ENCODE peak calls at places on chromosomes 2 and 18, in nine cellular contexts. One of them, this sample, is unnamed.

GRCh38 chr2:187982668-187983067 is 309.0 kb upstream of the GULP1 start:
- DNase-seq in NCI-H2081: no peak
- DNase-seq in glomerular endothelial cell: no peak
- DNase-seq in activated T-helper 9 cell treated with anti-CD3 and anti-CD28 coated beads, Interleukin-2, amount 50 U/mL, for 16 hours: no peak
- DNase-seq in prostate gland: no peak
- DNase-seq in heart left ventricle: no peak
- DNase-seq in AG08396: peak
- DNase-seq in epithelial cell of proximal tubule: peak
- DNase-seq in GM12864: peak
- DNase-seq in this sample: peak

GRCh38 chr2:238278626-238279323 is 9.6 kb downstream of the PER2 start:
- DNase-seq in NCI-H2081: no peak
- DNase-seq in glomerular endothelial cell: no peak
- DNase-seq in activated T-helper 9 cell treated with anti-CD3 and anti-CD28 coated beads, Interleukin-2, amount 50 U/mL, for 16 hours: no peak
- DNase-seq in prostate gland: no peak
- DNase-seq in heart left ventricle: peak
- DNase-seq in AG08396: no peak
- DNase-seq in epithelial cell of proximal tubule: no peak
- DNase-seq in GM12864: no peak
- DNase-seq in this sample: no peak

GRCh38 chr2:84969511-84970265 is 1.3 kb upstream of the KCMF1 start:
- DNase-seq in NCI-H2081: peak
- DNase-seq in glomerular endothelial cell: no peak
- DNase-seq in activated T-helper 9 cell treated with anti-CD3 and anti-CD28 coated beads, Interleukin-2, amount 50 U/mL, for 16 hours: peak
- DNase-seq in prostate gland: no peak
- DNase-seq in heart left ventricle: no peak
- DNase-seq in AG08396: no peak
- DNase-seq in epithelial cell of proximal tubule: no peak
- DNase-seq in GM12864: no peak
- DNase-seq in this sample: no peak

GRCh38 chr2:6535572-6535971 is 330.1 kb downstream of the CMPK2 start:
- DNase-seq in NCI-H2081: no peak
- DNase-seq in glomerular endothelial cell: no peak
- DNase-seq in activated T-helper 9 cell treated with anti-CD3 and anti-CD28 coated beads, Interleukin-2, amount 50 U/mL, for 16 hours: no peak
- DNase-seq in prostate gland: no peak
- DNase-seq in heart left ventricle: no peak
- DNase-seq in AG08396: no peak
- DNase-seq in epithelial cell of proximal tubule: no peak
- DNase-seq in GM12864: no peak
- DNase-seq in this sample: no peak

GRCh38 chr2:241763551-241764271 is 12.9 kb upstream of the GAL3ST2 start:
- DNase-seq in NCI-H2081: no peak
- DNase-seq in glomerular endothelial cell: no peak
- DNase-seq in activated T-helper 9 cell treated with anti-CD3 and anti-CD28 coated beads, Interleukin-2, amount 50 U/mL, for 16 hours: no peak
- DNase-seq in prostate gland: no peak
- DNase-seq in heart left ventricle: no peak
- DNase-seq in AG08396: no peak
- DNase-seq in epithelial cell of proximal tubule: no peak
- DNase-seq in GM12864: no peak
- DNase-seq in this sample: no peak

GRCh38 chr2:127681288-127681771 is 6.0 kb upstream of the LIMS2 start:
- DNase-seq in NCI-H2081: no peak
- DNase-seq in glomerular endothelial cell: no peak
- DNase-seq in activated T-helper 9 cell treated with anti-CD3 and anti-CD28 coated beads, Interleukin-2, amount 50 U/mL, for 16 hours: no peak
- DNase-seq in prostate gland: no peak
- DNase-seq in heart left ventricle: peak
- DNase-seq in AG08396: peak
- DNase-seq in epithelial cell of proximal tubule: no peak
- DNase-seq in GM12864: no peak
- DNase-seq in this sample: peak

GRCh38 chr2:205041472-205042130 is 496.3 kb downstream of the PARD3B start:
- DNase-seq in NCI-H2081: no peak
- DNase-seq in glomerular endothelial cell: no peak
- DNase-seq in activated T-helper 9 cell treated with anti-CD3 and anti-CD28 coated beads, Interleukin-2, amount 50 U/mL, for 16 hours: no peak
- DNase-seq in prostate gland: no peak
- DNase-seq in heart left ventricle: no peak
- DNase-seq in AG08396: no peak
- DNase-seq in epithelial cell of proximal tubule: no peak
- DNase-seq in GM12864: no peak
- DNase-seq in this sample: no peak

GRCh38 chr2:33437297-33437696 is 39.2 kb upstream of the RASGRP3 start:
- DNase-seq in NCI-H2081: no peak
- DNase-seq in glomerular endothelial cell: no peak
- DNase-seq in activated T-helper 9 cell treated with anti-CD3 and anti-CD28 coated beads, Interleukin-2, amount 50 U/mL, for 16 hours: no peak
- DNase-seq in prostate gland: no peak
- DNase-seq in heart left ventricle: no peak
- DNase-seq in AG08396: peak
- DNase-seq in epithelial cell of proximal tubule: no peak
- DNase-seq in GM12864: no peak
- DNase-seq in this sample: no peak

GRCh38 chr18:34258176-34258575 is 33.5 kb upstream of the NOL4 start:
- DNase-seq in NCI-H2081: no peak
- DNase-seq in glomerular endothelial cell: no peak
- DNase-seq in activated T-helper 9 cell treated with anti-CD3 and anti-CD28 coated beads, Interleukin-2, amount 50 U/mL, for 16 hours: no peak
- DNase-seq in prostate gland: no peak
- DNase-seq in heart left ventricle: no peak
- DNase-seq in AG08396: no peak
- DNase-seq in epithelial cell of proximal tubule: no peak
- DNase-seq in GM12864: no peak
- DNase-seq in this sample: no peak

GRCh38 chr2:238728322-238729260 is 119.3 kb upstream of the TWIST2 start:
- DNase-seq in NCI-H2081: no peak
- DNase-seq in glomerular endothelial cell: no peak
- DNase-seq in activated T-helper 9 cell treated with anti-CD3 and anti-CD28 coated beads, Interleukin-2, amount 50 U/mL, for 16 hours: no peak
- DNase-seq in prostate gland: no peak
- DNase-seq in heart left ventricle: no peak
- DNase-seq in AG08396: peak
- DNase-seq in epithelial cell of proximal tubule: no peak
- DNase-seq in GM12864: no peak
- DNase-seq in this sample: no peak

GRCh38 chr2:134927195-134927594 is 8.6 kb downstream of the CCNT2 start:
- DNase-seq in NCI-H2081: no peak
- DNase-seq in glomerular endothelial cell: no peak
- DNase-seq in activated T-helper 9 cell treated with anti-CD3 and anti-CD28 coated beads, Interleukin-2, amount 50 U/mL, for 16 hours: no peak
- DNase-seq in prostate gland: no peak
- DNase-seq in heart left ventricle: no peak
- DNase-seq in AG08396: peak
- DNase-seq in epithelial cell of proximal tubule: no peak
- DNase-seq in GM12864: no peak
- DNase-seq in this sample: no peak

GRCh38 chr18:44051088-44051487 is 629.6 kb upstream of the SETBP1 start:
- DNase-seq in NCI-H2081: peak
- DNase-seq in glomerular endothelial cell: no peak
- DNase-seq in activated T-helper 9 cell treated with anti-CD3 and anti-CD28 coated beads, Interleukin-2, amount 50 U/mL, for 16 hours: no peak
- DNase-seq in prostate gland: no peak
- DNase-seq in heart left ventricle: no peak
- DNase-seq in AG08396: no peak
- DNase-seq in epithelial cell of proximal tubule: no peak
- DNase-seq in GM12864: no peak
- DNase-seq in this sample: no peak

GRCh38 chr2:159078443-159078842 is 110.0 kb downstream of the TANC1 start:
- DNase-seq in NCI-H2081: no peak
- DNase-seq in glomerular endothelial cell: no peak
- DNase-seq in activated T-helper 9 cell treated with anti-CD3 and anti-CD28 coated beads, Interleukin-2, amount 50 U/mL, for 16 hours: no peak
- DNase-seq in prostate gland: no peak
- DNase-seq in heart left ventricle: no peak
- DNase-seq in AG08396: no peak
- DNase-seq in epithelial cell of proximal tubule: no peak
- DNase-seq in GM12864: no peak
- DNase-seq in this sample: no peak

GRCh38 chr2:189076572-189076971 is 102.4 kb downstream of the COL3A1 start:
- DNase-seq in NCI-H2081: no peak
- DNase-seq in glomerular endothelial cell: no peak
- DNase-seq in activated T-helper 9 cell treated with anti-CD3 and anti-CD28 coated beads, Interleukin-2, amount 50 U/mL, for 16 hours: no peak
- DNase-seq in prostate gland: no peak
- DNase-seq in heart left ventricle: no peak
- DNase-seq in AG08396: no peak
- DNase-seq in epithelial cell of proximal tubule: no peak
- DNase-seq in GM12864: no peak
- DNase-seq in this sample: no peak

GRCh38 chr2:164984428-164984827 is 29.1 kb upstream of the SLC38A11 start:
- DNase-seq in NCI-H2081: no peak
- DNase-seq in glomerular endothelial cell: no peak
- DNase-seq in activated T-helper 9 cell treated with anti-CD3 and anti-CD28 coated beads, Interleukin-2, amount 50 U/mL, for 16 hours: no peak
- DNase-seq in prostate gland: no peak
- DNase-seq in heart left ventricle: no peak
- DNase-seq in AG08396: no peak
- DNase-seq in epithelial cell of proximal tubule: no peak
- DNase-seq in GM12864: no peak
- DNase-seq in this sample: no peak

GRCh38 chr2:126935774-126936173 is 37.1 kb downstream of the TEX51 start:
- DNase-seq in NCI-H2081: no peak
- DNase-seq in glomerular endothelial cell: no peak
- DNase-seq in activated T-helper 9 cell treated with anti-CD3 and anti-CD28 coated beads, Interleukin-2, amount 50 U/mL, for 16 hours: no peak
- DNase-seq in prostate gland: no peak
- DNase-seq in heart left ventricle: no peak
- DNase-seq in AG08396: no peak
- DNase-seq in epithelial cell of proximal tubule: no peak
- DNase-seq in GM12864: no peak
- DNase-seq in this sample: peak

This sample was measured in GM13976.